ENCODE peak calls at places on chromosomes 11 and 22, in eight cellular contexts. S, C, J, F, Q, B, R and A are unnamed samples.

GRCh38 chr11:2803186-2804057 is 82.2 kb downstream of the CDKN1C start:
- DNase-seq in S (no peak), C (no peak), J (peak), F (no peak), Q (no peak), B (no peak), R (no peak), A (no peak)

GRCh38 chr22:36305813-36306212 is 52.9 kb downstream of the APOL1 start:
- DNase-seq in S (no peak), C (no peak), J (no peak), F (no peak), Q (no peak), B (no peak), R (no peak), A (no peak)

GRCh38 chr11:43736502-43737193 is 56.1 kb downstream of the HSD17B12 start:
- DNase-seq in S (peak), C (no peak), J (no peak), F (no peak), Q (no peak), B (no peak), R (no peak), A (no peak)

GRCh38 chr11:86176165-86176884 is 68.2 kb upstream of the EED start:
- DNase-seq in S (peak), C (no peak), J (no peak), F (no peak), Q (no peak), B (peak), R (no peak), A (no peak)

GRCh38 chr11:115585361-115586024 is 81.3 kb upstream of the CADM1 start:
- DNase-seq in S (no peak), C (no peak), J (no peak), F (no peak), Q (no peak), B (no peak), R (no peak), A (no peak)

GRCh38 chr11:90222152-90222458 is 744 bp downstream of the CHORDC1 start:
- DNase-seq in S (no peak), C (peak), J (no peak), F (no peak), Q (no peak), B (no peak), R (no peak), A (no peak)

GRCh38 chr11:112467721-112468120 is 207.1 kb upstream of the PLET1 start:
- DNase-seq in S (no peak), C (no peak), J (no peak), F (no peak), Q (no peak), B (no peak), R (no peak), A (no peak)

GRCh38 chr11:892106-892505 is 18.5 kb downstream of the CHID1 start:
- DNase-seq in S (no peak), C (no peak), J (no peak), F (no peak), Q (no peak), B (no peak), R (no peak), A (no peak)

GRCh38 chr11:118763038-118763437 is 27.9 kb downstream of the DDX6 start:
- DNase-seq in S (no peak), C (no peak), J (no peak), F (no peak), Q (no peak), B (no peak), R (no peak), A (no peak)

GRCh38 chr11:2525166-2525861 is 80.5 kb downstream of the KCNQ1 start:
- DNase-seq in S (no peak), C (no peak), J (peak), F (no peak), Q (no peak), B (no peak), R (no peak), A (no peak)

GRCh38 chr11:126284829-126285228 is 1.9 kb downstream of the TIRAP start:
- DNase-seq in S (peak), C (peak), J (no peak), F (peak), Q (peak), B (peak), R (peak), A (peak)

GRCh38 chr22:27801197-27801615 is 350 bp downstream of the MN1 start:
- DNase-seq in S (peak), C (peak), J (no peak), F (no peak), Q (no peak), B (peak), R (peak), A (peak)

GRCh38 chr11:75100314-75100713 is 3.6 kb upstream of the OR2AT4 start:
- DNase-seq in S (peak), C (no peak), J (no peak), F (no peak), Q (peak), B (peak), R (peak), A (no peak)

GRCh38 chr11:111081021-111081511 is 164.5 kb upstream of the POU2AF2 start:
- DNase-seq in S (peak), C (no peak), J (no peak), F (no peak), Q (no peak), B (no peak), R (no peak), A (no peak)

GRCh38 chr22:41844513-41844912 is 11.6 kb downstream of the SREBF2 start:
- DNase-seq in S (no peak), C (no peak), J (no peak), F (no peak), Q (no peak), B (peak), R (no peak), A (no peak)

GRCh38 chr11:80082386-80082785 is 641.6 kb upstream of the TENM4 start:
- DNase-seq in S (no peak), C (no peak), J (no peak), F (no peak), Q (no peak), B (no peak), R (no peak), A (no peak)

GRCh38 chr11:29127456-29127855 is 889.4 kb downstream of the KCNA4 start:
- DNase-seq in S (no peak), C (no peak), J (no peak), F (no peak), Q (no peak), B (no peak), R (no peak), A (no peak)

GRCh38 chr11:2205214-2205770 is 33.7 kb upstream of the TH start:
- DNase-seq in S (no peak), C (no peak), J (peak), F (no peak), Q (no peak), B (no peak), R (no peak), A (no peak)

DNA sequence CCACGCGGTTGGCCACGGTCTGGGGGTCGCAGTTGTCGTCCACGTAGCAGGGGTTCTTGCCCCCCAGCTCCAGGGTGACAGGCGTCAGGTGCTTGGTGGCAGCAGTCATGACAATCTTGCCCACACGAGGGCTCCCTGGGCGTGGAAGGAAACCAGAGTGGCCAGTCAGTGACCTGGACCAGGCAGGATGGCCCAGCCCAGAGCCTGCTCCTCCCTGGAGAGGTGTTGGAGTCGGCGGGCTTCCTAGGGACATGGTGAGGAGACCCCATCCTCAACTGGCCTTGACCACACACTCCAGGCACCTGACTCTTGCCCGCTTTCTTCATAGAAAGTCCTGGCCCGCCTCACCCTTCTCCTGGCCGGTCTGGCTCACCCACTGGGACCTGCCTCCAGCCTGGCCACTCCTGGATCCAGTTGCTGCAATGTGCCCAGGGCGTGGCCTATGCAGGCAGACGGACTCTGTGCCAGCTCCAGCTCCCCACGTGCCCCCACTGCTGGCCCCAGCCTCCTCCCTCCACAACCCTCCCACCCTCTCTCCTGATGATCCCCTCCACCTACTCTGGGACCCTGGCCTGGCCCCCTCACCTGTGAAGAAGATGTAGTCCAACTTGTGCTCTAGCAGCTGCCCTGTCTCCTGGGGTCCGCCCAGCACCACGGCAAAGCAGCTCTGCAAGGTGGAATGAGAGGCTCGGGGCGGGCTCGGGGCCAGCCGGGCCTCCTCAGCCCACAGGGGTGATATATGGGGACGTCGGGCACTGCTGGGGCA is 8.7 kb downstream of the ALDH3B2 start:
- DNase-seq in S (no peak), C (no peak), J (no peak), F (no peak), Q (peak), B (peak), R (no peak), A (no peak)
- H3K4me3 ChIP-seq in S (no peak), C (no peak), J (no peak), F (no peak), Q (no peak), B (no peak), R (no peak), A (no peak)

DNA sequence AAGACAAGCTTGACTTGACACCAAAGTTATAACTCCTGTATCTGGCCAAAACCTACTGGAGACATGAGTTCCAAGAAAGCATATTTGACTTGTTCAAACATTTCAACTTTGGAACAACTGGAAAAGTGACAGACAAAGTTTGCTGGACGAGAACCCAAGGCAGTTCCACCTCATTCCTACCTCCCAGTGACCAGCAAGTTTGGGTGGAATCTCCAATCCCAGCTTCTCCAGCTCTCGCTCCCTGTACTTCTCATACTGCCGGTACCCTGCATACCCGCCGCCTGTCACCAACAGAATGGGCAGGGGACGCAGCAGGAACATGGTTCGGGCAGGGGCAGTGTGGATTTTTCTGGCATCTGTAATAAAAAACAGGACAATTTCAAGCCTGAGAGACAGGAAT is 14.1 kb downstream of the PISD start:
- DNase-seq in S (no peak), C (no peak), J (no peak), F (no peak), Q (no peak), B (no peak), R (no peak), A (no peak)
- H3K4me3 ChIP-seq in S (no peak), C (no peak), J (no peak), F (no peak), Q (no peak), B (no peak), R (no peak), A (no peak)

DNA sequence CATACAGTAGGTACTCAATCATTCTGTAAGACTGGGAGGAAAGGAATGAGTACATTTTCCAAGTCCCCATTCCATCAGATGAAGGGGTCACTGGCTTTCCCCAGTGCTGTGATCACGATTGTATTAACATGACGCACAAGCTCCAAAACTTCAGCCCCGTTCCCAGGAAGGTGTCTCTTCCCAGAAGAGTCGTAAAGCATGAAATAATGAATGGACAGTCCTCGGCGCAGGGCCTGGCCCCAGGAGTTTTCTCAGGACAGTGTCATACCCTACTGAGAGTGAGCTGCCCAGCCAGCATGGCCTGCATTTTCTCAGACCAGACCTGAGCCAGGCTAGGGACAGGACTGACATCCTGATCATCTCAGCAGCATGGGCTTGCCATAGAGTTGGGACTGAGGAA is 80.7 kb downstream of the PARVA start:
- DNase-seq in S (no peak), C (no peak), J (no peak), F (no peak), Q (no peak), B (no peak), R (no peak), A (no peak)
- H3K4me3 ChIP-seq in S (no peak), C (no peak), J (no peak), F (no peak), Q (no peak), B (no peak), R (no peak), A (no peak)

GRCh38 chr11:61830318-61831105 is 2.4 kb downstream of the FADS2 start:
- DNase-seq in S (peak), C (no peak), J (no peak), F (no peak), Q (no peak), B (no peak), R (no peak), A (no peak)
- H3K4me3 ChIP-seq in S (no peak), C (no peak), J (no peak), F (no peak), Q (no peak), B (no peak), R (peak), A (no peak)